ENCODE peak calls at places on chromosome 5, in six cellular contexts. One of them, this sample, is unnamed.

GRCh38 chr5:611731-612486 is at the start of gene CEP72:
- DNase-seq in brain microvascular endothelial cell: peak; percentile 69
- DNase-seq in cardiac fibroblast: peak; percentile 89
- DNase-seq in gastrocnemius medialis: peak; percentile 78
- DNase-seq in MM.1S: peak; percentile 90
- DNase-seq in bronchial epithelial cell: peak; percentile 62
- DNase-seq in this sample: peak; percentile 94

GRCh38 chr5:126745259-126745992 is 31.5 kb upstream of the LMNB1 start:
- DNase-seq in brain microvascular endothelial cell: no peak
- DNase-seq in cardiac fibroblast: no peak
- DNase-seq in gastrocnemius medialis: no peak
- DNase-seq in MM.1S: no peak
- DNase-seq in bronchial epithelial cell: peak; percentile 14
- DNase-seq in this sample: no peak

GRCh38 chr5:145407300-145408047 is 427.7 kb downstream of the PRELID2 start:
- DNase-seq in brain microvascular endothelial cell: no peak
- DNase-seq in cardiac fibroblast: no peak
- DNase-seq in gastrocnemius medialis: no peak
- DNase-seq in MM.1S: peak; percentile 30
- DNase-seq in bronchial epithelial cell: no peak
- DNase-seq in this sample: peak; percentile 49

GRCh38 chr5:106649031-106649430 is 1021.7 kb downstream of the EFNA5 start:
- DNase-seq in brain microvascular endothelial cell: no peak
- DNase-seq in cardiac fibroblast: no peak
- DNase-seq in gastrocnemius medialis: no peak
- DNase-seq in MM.1S: no peak
- DNase-seq in bronchial epithelial cell: no peak
- DNase-seq in this sample: no peak

GRCh38 chr5:29879401-29879800 is 1314.1 kb upstream of the CDH6 start:
- DNase-seq in brain microvascular endothelial cell: no peak
- DNase-seq in cardiac fibroblast: no peak
- DNase-seq in gastrocnemius medialis: no peak
- DNase-seq in MM.1S: no peak
- DNase-seq in bronchial epithelial cell: no peak
- DNase-seq in this sample: no peak

GRCh38 chr5:37002176-37002751 is 125.7 kb downstream of the NIPBL start:
- DNase-seq in brain microvascular endothelial cell: no peak
- DNase-seq in cardiac fibroblast: no peak
- DNase-seq in gastrocnemius medialis: no peak
- DNase-seq in MM.1S: no peak
- DNase-seq in bronchial epithelial cell: no peak
- DNase-seq in this sample: no peak

GRCh38 chr5:179237770-179238627 is 107.3 kb downstream of the ADAMTS2 start:
- DNase-seq in brain microvascular endothelial cell: no peak
- DNase-seq in cardiac fibroblast: no peak
- DNase-seq in gastrocnemius medialis: no peak
- DNase-seq in MM.1S: no peak
- DNase-seq in bronchial epithelial cell: no peak
- DNase-seq in this sample: no peak

GRCh38 chr5:155822177-155822576 is 504.8 kb upstream of the SGCD start:
- DNase-seq in brain microvascular endothelial cell: no peak
- DNase-seq in cardiac fibroblast: no peak
- DNase-seq in gastrocnemius medialis: no peak
- DNase-seq in MM.1S: no peak
- DNase-seq in bronchial epithelial cell: no peak
- DNase-seq in this sample: no peak

GRCh38 chr5:6545770-6546690 is 86.8 kb downstream of the NSUN2 start:
- DNase-seq in brain microvascular endothelial cell: no peak
- DNase-seq in cardiac fibroblast: no peak
- DNase-seq in gastrocnemius medialis: no peak
- DNase-seq in MM.1S: no peak
- DNase-seq in bronchial epithelial cell: no peak
- DNase-seq in this sample: no peak

GRCh38 chr5:119055267-119055666 is 15.6 kb upstream of the DMXL1 start:
- DNase-seq in brain microvascular endothelial cell: no peak
- DNase-seq in cardiac fibroblast: peak; percentile 56
- DNase-seq in gastrocnemius medialis: no peak
- DNase-seq in MM.1S: no peak
- DNase-seq in bronchial epithelial cell: peak; percentile 56
- DNase-seq in this sample: no peak

GRCh38 chr5:141051526-141051876 is 327 bp downstream of the PCDHB1 start:
- DNase-seq in brain microvascular endothelial cell: no peak
- DNase-seq in cardiac fibroblast: no peak
- DNase-seq in gastrocnemius medialis: no peak
- DNase-seq in MM.1S: no peak
- DNase-seq in bronchial epithelial cell: no peak
- DNase-seq in this sample: no peak

GRCh38 chr5:6674421-6674820 is 38.8 kb upstream of the TENT4A start:
- DNase-seq in brain microvascular endothelial cell: no peak
- DNase-seq in cardiac fibroblast: no peak
- DNase-seq in gastrocnemius medialis: no peak
- DNase-seq in MM.1S: no peak
- DNase-seq in bronchial epithelial cell: no peak
- DNase-seq in this sample: no peak

GRCh38 chr5:145362261-145362660 is 472.9 kb downstream of the PRELID2 start:
- DNase-seq in brain microvascular endothelial cell: peak; percentile 83
- DNase-seq in cardiac fibroblast: peak; percentile 78
- DNase-seq in gastrocnemius medialis: no peak
- DNase-seq in MM.1S: no peak
- DNase-seq in bronchial epithelial cell: peak; percentile 92
- DNase-seq in this sample: no peak

GRCh38 chr5:144104086-144104485 is 66.4 kb downstream of the YIPF5 start:
- DNase-seq in brain microvascular endothelial cell: no peak
- DNase-seq in cardiac fibroblast: no peak
- DNase-seq in gastrocnemius medialis: no peak
- DNase-seq in MM.1S: no peak
- DNase-seq in bronchial epithelial cell: no peak
- DNase-seq in this sample: peak; percentile 27

GRCh38 chr5:111069839-111070238 is 1.7 kb upstream of the TSLP start:
- DNase-seq in brain microvascular endothelial cell: peak; percentile 65
- DNase-seq in cardiac fibroblast: peak; percentile 70
- DNase-seq in gastrocnemius medialis: no peak
- DNase-seq in MM.1S: no peak
- DNase-seq in bronchial epithelial cell: no peak
- DNase-seq in this sample: no peak

GRCh38 chr5:78805-79149 is 13.2 kb upstream of the PLEKHG4B start:
- DNase-seq in brain microvascular endothelial cell: no peak
- DNase-seq in cardiac fibroblast: no peak
- DNase-seq in gastrocnemius medialis: no peak
- DNase-seq in MM.1S: no peak
- DNase-seq in bronchial epithelial cell: no peak
- DNase-seq in this sample: no peak

GRCh38 chr5:67245259-67245846 is 48.8 kb upstream of the CD180 start:
- DNase-seq in brain microvascular endothelial cell: no peak
- DNase-seq in cardiac fibroblast: no peak
- DNase-seq in gastrocnemius medialis: no peak
- DNase-seq in MM.1S: no peak
- DNase-seq in bronchial epithelial cell: no peak
- DNase-seq in this sample: no peak

GRCh38 chr5:32387176-32387575 is 57.4 kb downstream of the ZFR start:
- DNase-seq in brain microvascular endothelial cell: no peak
- DNase-seq in cardiac fibroblast: peak; percentile 58
- DNase-seq in gastrocnemius medialis: no peak
- DNase-seq in MM.1S: no peak
- DNase-seq in bronchial epithelial cell: no peak
- DNase-seq in this sample: no peak

GRCh38 chr5:139708877-139709586 is 60.9 kb downstream of the CXXC5 start:
- DNase-seq in brain microvascular endothelial cell: peak; percentile 33
- DNase-seq in cardiac fibroblast: peak; percentile 69
- DNase-seq in gastrocnemius medialis: no peak
- DNase-seq in MM.1S: no peak
- DNase-seq in bronchial epithelial cell: peak; percentile 28
- DNase-seq in this sample: no peak

GRCh38 chr5:5239191-5239590 is 99.1 kb downstream of the ADAMTS16 start:
- DNase-seq in brain microvascular endothelial cell: no peak
- DNase-seq in cardiac fibroblast: no peak
- DNase-seq in gastrocnemius medialis: no peak
- DNase-seq in MM.1S: no peak
- DNase-seq in bronchial epithelial cell: no peak
- DNase-seq in this sample: no peak

GRCh38 chr5:79621056-79621455 is 8.8 kb downstream of the TENT2 start:
- DNase-seq in brain microvascular endothelial cell: peak; percentile 18
- DNase-seq in cardiac fibroblast: peak; percentile 10
- DNase-seq in gastrocnemius medialis: no peak
- DNase-seq in MM.1S: no peak
- DNase-seq in bronchial epithelial cell: peak; percentile 96
- DNase-seq in this sample: no peak

GRCh38 chr5:976849-977751 is 31.5 kb upstream of the NKD2 start:
- DNase-seq in brain microvascular endothelial cell: no peak
- DNase-seq in cardiac fibroblast: no peak
- DNase-seq in gastrocnemius medialis: no peak
- DNase-seq in MM.1S: no peak
- DNase-seq in bronchial epithelial cell: no peak
- DNase-seq in this sample: no peak

GRCh38 chr5:57844410-57844809 is 361.8 kb upstream of the ACTBL2 start:
- DNase-seq in brain microvascular endothelial cell: no peak
- DNase-seq in cardiac fibroblast: no peak
- DNase-seq in gastrocnemius medialis: peak; percentile 6
- DNase-seq in MM.1S: no peak
- DNase-seq in bronchial epithelial cell: no peak
- DNase-seq in this sample: no peak

DNA sequence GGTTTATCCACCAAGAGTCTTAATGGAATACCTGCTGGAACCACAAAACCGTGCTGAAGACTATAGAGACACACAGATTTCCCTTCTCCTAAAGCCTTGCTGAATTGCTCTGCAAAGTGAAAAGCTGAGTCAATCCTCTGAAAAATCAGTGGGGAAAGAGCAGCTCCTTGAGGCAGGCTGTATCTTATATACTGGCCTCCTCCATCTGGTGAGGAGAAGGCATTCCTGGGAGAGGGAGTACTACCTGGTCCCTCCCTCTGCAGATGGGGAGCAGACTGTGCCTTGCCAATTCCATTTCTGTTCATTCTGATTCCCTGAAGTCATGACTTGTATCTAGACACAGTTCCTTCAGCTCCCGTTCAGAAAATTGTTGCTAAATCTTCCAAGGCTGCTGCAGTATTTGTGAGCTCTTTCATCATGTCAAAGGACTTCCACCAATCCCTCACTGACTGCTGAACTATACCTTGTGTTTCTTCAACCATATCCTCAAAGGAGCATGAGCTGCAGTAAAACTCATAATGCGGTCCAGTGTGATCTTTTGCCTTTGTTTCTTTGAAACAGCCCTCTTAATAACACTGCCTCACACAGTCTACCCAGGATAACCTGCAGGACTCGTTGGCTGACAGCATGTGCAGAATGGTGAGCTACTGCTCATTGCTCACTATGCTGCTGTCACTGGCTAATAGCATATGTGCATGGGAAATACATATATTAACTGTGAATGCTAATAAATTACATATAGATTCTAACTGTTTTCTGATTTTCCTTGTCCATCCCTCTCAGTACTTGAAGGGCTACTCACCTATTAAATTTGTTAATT is 84.5 kb downstream of the FOXD1 start:
- DNase-seq in brain microvascular endothelial cell: no peak
- DNase-seq in cardiac fibroblast: peak; percentile 45
- DNase-seq in gastrocnemius medialis: no peak
- DNase-seq in MM.1S: no peak
- DNase-seq in bronchial epithelial cell: peak; percentile 42
- DNase-seq in this sample: no peak
- TF ChIP-seq CTCF in brain microvascular endothelial cell: peak; percentile 44
- TF ChIP-seq CTCF in cardiac fibroblast: peak; percentile 2
- TF ChIP-seq CTCF in gastrocnemius medialis: no peak
- TF ChIP-seq CTCF in MM.1S: no peak
- TF ChIP-seq CTCF in bronchial epithelial cell: peak; percentile 11
- TF ChIP-seq CTCF in this sample: no peak

GRCh38 chr5:157306092-157306491 is 40.2 kb downstream of the CYFIP2 start:
- DNase-seq in brain microvascular endothelial cell: no peak
- DNase-seq in cardiac fibroblast: no peak
- DNase-seq in gastrocnemius medialis: no peak
- DNase-seq in MM.1S: no peak
- DNase-seq in bronchial epithelial cell: no peak
- DNase-seq in this sample: no peak

GRCh38 chr5:157306690-157307089 is 40.8 kb downstream of the CYFIP2 start:
- DNase-seq in brain microvascular endothelial cell: no peak
- DNase-seq in cardiac fibroblast: no peak
- DNase-seq in gastrocnemius medialis: no peak
- DNase-seq in MM.1S: no peak
- DNase-seq in bronchial epithelial cell: no peak
- DNase-seq in this sample: peak; percentile 19

GRCh38 chr5:157303023-157303422 is 37.1 kb downstream of the CYFIP2 start:
- DNase-seq in brain microvascular endothelial cell: no peak
- DNase-seq in cardiac fibroblast: no peak
- DNase-seq in gastrocnemius medialis: no peak
- DNase-seq in MM.1S: no peak
- DNase-seq in bronchial epithelial cell: no peak
- DNase-seq in this sample: no peak

GRCh38 chr5:157301066-157301465 is 35.1 kb downstream of the CYFIP2 start:
- DNase-seq in brain microvascular endothelial cell: no peak
- DNase-seq in cardiac fibroblast: no peak
- DNase-seq in gastrocnemius medialis: no peak
- DNase-seq in MM.1S: no peak
- DNase-seq in bronchial epithelial cell: no peak
- DNase-seq in this sample: no peak

DNA sequence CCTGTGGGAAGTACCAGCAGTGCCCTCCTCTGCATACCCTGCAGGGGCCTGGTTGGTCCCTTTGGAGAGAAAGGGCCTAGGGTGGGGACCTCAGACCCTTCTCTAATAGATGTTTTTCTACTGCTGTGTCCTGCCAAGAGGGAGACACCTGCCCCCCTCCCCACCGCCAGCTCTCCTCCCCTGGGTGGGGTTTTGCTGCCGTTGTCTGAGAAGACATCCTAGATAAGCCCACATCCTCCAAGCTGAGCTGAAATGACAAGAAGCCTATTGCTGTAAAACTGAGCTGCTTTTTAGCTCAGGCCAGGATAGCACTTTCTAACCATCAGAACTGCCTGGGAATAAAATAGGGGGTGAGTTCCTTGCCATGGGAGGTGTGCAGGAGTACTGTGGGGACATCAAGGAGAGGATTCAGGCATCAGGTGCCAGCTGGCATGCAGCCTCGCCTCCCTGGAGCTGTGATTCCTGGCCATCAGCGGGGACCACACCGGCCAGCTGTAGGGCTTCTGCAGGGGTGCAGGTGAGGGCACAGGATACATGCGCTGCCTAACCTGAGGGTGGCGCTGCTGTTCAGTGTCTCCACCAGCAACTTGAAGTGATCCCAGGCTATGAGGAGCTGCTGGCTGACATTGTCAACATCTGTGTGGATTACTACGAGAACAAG is 37.9 kb downstream of the CYFIP2 start:
- DNase-seq in brain microvascular endothelial cell: no peak
- DNase-seq in cardiac fibroblast: no peak
- DNase-seq in gastrocnemius medialis: no peak
- DNase-seq in MM.1S: no peak
- DNase-seq in bronchial epithelial cell: no peak
- DNase-seq in this sample: no peak
- H3K4me3 ChIP-seq in brain microvascular endothelial cell: no peak overlapping the region
- H3K4me3 ChIP-seq in cardiac fibroblast: no peak overlapping the region
- H3K4me3 ChIP-seq in gastrocnemius medialis: no peak overlapping the region
- H3K4me3 ChIP-seq in MM.1S: no peak overlapping the region
- H3K4me3 ChIP-seq in bronchial epithelial cell: no peak overlapping the region
- H3K4me3 ChIP-seq in this sample: no peak overlapping the region

GRCh38 chr5:78549043-78549442 is 99.5 kb downstream of the LHFPL2 start:
- DNase-seq in brain microvascular endothelial cell: no peak
- DNase-seq in cardiac fibroblast: peak; percentile 86
- DNase-seq in gastrocnemius medialis: no peak
- DNase-seq in MM.1S: no peak
- DNase-seq in bronchial epithelial cell: no peak
- DNase-seq in this sample: no peak
- TF ChIP-seq CTCF in brain microvascular endothelial cell: no peak
- TF ChIP-seq CTCF in cardiac fibroblast: no peak
- TF ChIP-seq CTCF in gastrocnemius medialis: no peak
- TF ChIP-seq CTCF in MM.1S: no peak
- TF ChIP-seq CTCF in bronchial epithelial cell: no peak
- TF ChIP-seq CTCF in this sample: no peak

GRCh38 chr5:3596261-3596825 is 711 bp downstream of the IRX1 start:
- DNase-seq in brain microvascular endothelial cell: no peak
- DNase-seq in cardiac fibroblast: no peak
- DNase-seq in gastrocnemius medialis: no peak
- DNase-seq in MM.1S: no peak
- DNase-seq in bronchial epithelial cell: no peak
- DNase-seq in this sample: no peak
- H3K4me3 ChIP-seq in brain microvascular endothelial cell: peak overlapping the region; percentile 12
- H3K4me3 ChIP-seq in cardiac fibroblast: no peak overlapping the region
- H3K4me3 ChIP-seq in gastrocnemius medialis: no peak overlapping the region
- H3K4me3 ChIP-seq in MM.1S: no peak overlapping the region
- H3K4me3 ChIP-seq in bronchial epithelial cell: peak overlapping the region; percentile 46
- H3K4me3 ChIP-seq in this sample: no peak overlapping the region

This sample was measured in GM12865.